ENCODE peak calls at places on chromosomes 2 and 18, in five cellular contexts. U, R, I, E and X are unnamed samples.

GRCh38 chr2:23498941-23499340 is 114.0 kb downstream of the KLHL29 start:
- DNase-seq in U (no peak), R (no peak), I (no peak), E (no peak), X (no peak)

GRCh38 chr2:17177094-17177493 is 341.1 kb downstream of the RAD51AP2 start:
- DNase-seq in U (no peak), R (no peak), I (no peak), E (no peak), X (no peak)

GRCh38 chr2:121943285-121943684 is 187.8 kb downstream of the TSN start:
- DNase-seq in U (no peak), R (no peak), I (no peak), E (no peak), X (no peak)

GRCh38 chr18:61554117-61554776 is 221.0 kb downstream of the CDH20 start:
- DNase-seq in U (no peak), R (peak; percentile 26), I (no peak), E (peak; percentile 32), X (peak; percentile 52)

GRCh38 chr18:75070625-75071483 is 138.1 kb downstream of the PTGR3 start:
- DNase-seq in U (peak; percentile 63), R (peak; percentile 74), I (peak; percentile 37), E (no peak), X (no peak)

GRCh38 chr18:75201273-75201898 is 7.6 kb downstream of the PTGR3 start:
- DNase-seq in U (no peak), R (no peak), I (no peak), E (peak; percentile 52), X (no peak)

GRCh38 chr18:57951999-57952774 is 91.8 kb upstream of the NEDD4L start:
- DNase-seq in U (no peak), R (no peak), I (no peak), E (no peak), X (no peak)

GRCh38 chr18:13237073-13237472 is 18.5 kb downstream of the LDLRAD4 start:
- DNase-seq in U (no peak), R (no peak), I (no peak), E (no peak), X (peak; percentile 32)

GRCh38 chr2:112910219-112910618 is 746 bp upstream of the IL37 start:
- DNase-seq in U (no peak), R (no peak), I (no peak), E (no peak), X (no peak)

GRCh38 chr2:207505180-207505579 is 24.6 kb upstream of the CREB1 start:
- DNase-seq in U (no peak), R (no peak), I (no peak), E (peak; percentile 16), X (no peak)

GRCh38 chr2:112958428-112959108 is 19.2 kb upstream of the IL36G start:
- DNase-seq in U (peak; percentile 41), R (peak; percentile 30), I (no peak), E (peak; percentile 40), X (no peak)

GRCh38 chr18:68623342-68623741 is 91.6 kb downstream of the TMX3 start:
- DNase-seq in U (peak; percentile 16), R (no peak), I (no peak), E (peak; percentile 16), X (no peak)

GRCh38 chr2:72689579-72690170 is 136.2 kb downstream of the EXOC6B start:
- DNase-seq in U (no peak), R (no peak), I (no peak), E (no peak), X (no peak)

GRCh38 chr2:164879901-164880535 is 38.4 kb upstream of the COBLL1 start:
- DNase-seq in U (no peak), R (no peak), I (no peak), E (no peak), X (no peak)

GRCh38 chr18:21163647-21164625 is 52.3 kb upstream of the ROCK1 start:
- DNase-seq in U (no peak), R (no peak), I (no peak), E (no peak), X (no peak)

GRCh38 chr2:189826039-189826438 is 41.8 kb downstream of the PMS1 start:
- DNase-seq in U (no peak), R (no peak), I (no peak), E (no peak), X (no peak)

GRCh38 chr18:60279394-60279793 is 93.2 kb downstream of the MC4R start:
- DNase-seq in U (no peak), R (no peak), I (no peak), E (no peak), X (no peak)

GRCh38 chr2:101517753-101518152 is 42.8 kb upstream of the RFX8 start:
- DNase-seq in U (no peak), R (no peak), I (no peak), E (no peak), X (no peak)

GRCh38 chr18:80210312-80211083 is 36.8 kb downstream of the PARD6G start:
- DNase-seq in U (no peak), R (no peak), I (no peak), E (peak; percentile 27), X (no peak)

GRCh38 chr2:219778189-219778588 is 150.8 kb downstream of the SLC4A3 start:
- DNase-seq in U (no peak), R (no peak), I (no peak), E (no peak), X (no peak)

GRCh38 chr2:158124896-158125295 is 23.2 kb downstream of the UPP2 start:
- DNase-seq in U (no peak), R (no peak), I (peak; percentile 44), E (no peak), X (no peak)

GRCh38 chr2:167264380-167264779 is 376.1 kb downstream of the XIRP2 start:
- DNase-seq in U (no peak), R (no peak), I (peak; percentile 36), E (no peak), X (no peak)

GRCh38 chr2:109558076-109558882 is 55.5 kb downstream of the SEPTIN10 start:
- DNase-seq in U (peak; percentile 68), R (no peak), I (peak; percentile 24), E (peak; percentile 70), X (peak; percentile 39)

GRCh38 chr2:209525336-209525735 is 101.5 kb downstream of the MAP2 start:
- DNase-seq in U (no peak), R (no peak), I (no peak), E (no peak), X (no peak)

GRCh38 chr18:71001597-71001996 is 712.8 kb downstream of the SOCS6 start:
- DNase-seq in U (no peak), R (no peak), I (no peak), E (no peak), X (no peak)

GRCh38 chr18:31512203-31512764 is 14.3 kb downstream of the DSG2 start:
- DNase-seq in U (no peak), R (no peak), I (peak; percentile 84), E (peak; percentile 22), X (no peak)

GRCh38 chr18:7726522-7726921 is 159.4 kb downstream of the PTPRM start:
- DNase-seq in U (no peak), R (no peak), I (no peak), E (no peak), X (no peak)

GRCh38 chr2:55146266-55146665 is 85.8 kb downstream of the CLHC1 start:
- DNase-seq in U (no peak), R (no peak), I (no peak), E (no peak), X (no peak)

GRCh38 chr2:196101325-196101981 is 32.8 kb upstream of the DNAH7 start:
- DNase-seq in U (no peak), R (no peak), I (peak; percentile 30), E (no peak), X (no peak)

GRCh38 chr2:143682643-143683042 is 553.4 kb downstream of the ARHGAP15 start:
- DNase-seq in U (no peak), R (no peak), I (no peak), E (no peak), X (no peak)

GRCh38 chr2:5766621-5767020 is 74.4 kb downstream of the SOX11 start:
- DNase-seq in U (no peak), R (no peak), I (no peak), E (no peak), X (no peak)

GRCh38 chr18:39772155-39772919 is 2182.7 kb upstream of the PIK3C3 start:
- DNase-seq in U (no peak), R (no peak), I (no peak), E (no peak), X (no peak)

GRCh38 chr2:86393521-86394490 is 47.4 kb upstream of the KDM3A start:
- DNase-seq in U (peak; percentile 12), R (no peak), I (peak; percentile 29), E (peak; percentile 40), X (no peak)

GRCh38 chr2:37436324-37436723 is 91.9 kb downstream of the QPCT start:
- DNase-seq in U (no peak), R (no peak), I (no peak), E (no peak), X (no peak)
- TF ChIP-seq CTCF in U (no peak), R (no peak), I (no peak), E (no peak), X (no peak)

DNA sequence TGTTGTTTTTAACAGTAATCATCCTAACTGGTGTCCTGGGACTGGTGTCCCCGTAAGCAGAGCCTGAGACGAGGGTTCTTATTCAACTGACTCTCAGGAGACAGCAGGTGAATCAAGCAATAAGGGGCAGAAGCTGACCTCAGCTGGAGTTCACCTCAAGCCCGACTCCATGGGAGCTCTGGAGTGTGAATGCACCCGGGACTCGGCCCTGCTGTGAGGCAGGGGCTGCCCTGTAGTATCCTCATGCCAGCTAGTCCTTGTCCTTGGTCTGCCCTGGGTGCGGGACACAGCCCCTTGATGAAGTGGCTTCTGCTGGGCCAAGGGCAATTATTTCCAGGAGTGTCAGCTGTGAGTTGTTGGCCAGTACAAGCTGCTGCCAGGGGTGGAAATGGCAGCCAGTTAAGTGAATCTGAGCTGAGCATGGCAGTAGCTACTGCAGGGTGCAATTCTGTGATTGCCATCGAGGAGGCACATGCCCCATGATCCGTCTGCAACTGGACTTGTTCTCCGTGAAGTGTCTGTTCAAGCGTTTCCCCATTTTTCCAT is 54.9 kb upstream of the OTOS start:
- DNase-seq in U (no peak), R (no peak), I (no peak), E (no peak), X (no peak)
- H3K27me3 ChIP-seq in U (no peaks in the 10 kb centered on the region), R (no peaks in the 10 kb centered on the region), I (no peaks in the 10 kb centered on the region), E (no peaks in the 10 kb centered on the region), X (no peaks in the 10 kb centered on the region)

GRCh38 chr18:3970929-3971328 is 484.2 kb downstream of the DLGAP1 start:
- DNase-seq in U (no peak), R (no peak), I (no peak), E (no peak), X (no peak)
- TF ChIP-seq CTCF in U (peak; percentile 6), R (no peak), I (no peak), E (peak; percentile 12), X (no peak)

DNA sequence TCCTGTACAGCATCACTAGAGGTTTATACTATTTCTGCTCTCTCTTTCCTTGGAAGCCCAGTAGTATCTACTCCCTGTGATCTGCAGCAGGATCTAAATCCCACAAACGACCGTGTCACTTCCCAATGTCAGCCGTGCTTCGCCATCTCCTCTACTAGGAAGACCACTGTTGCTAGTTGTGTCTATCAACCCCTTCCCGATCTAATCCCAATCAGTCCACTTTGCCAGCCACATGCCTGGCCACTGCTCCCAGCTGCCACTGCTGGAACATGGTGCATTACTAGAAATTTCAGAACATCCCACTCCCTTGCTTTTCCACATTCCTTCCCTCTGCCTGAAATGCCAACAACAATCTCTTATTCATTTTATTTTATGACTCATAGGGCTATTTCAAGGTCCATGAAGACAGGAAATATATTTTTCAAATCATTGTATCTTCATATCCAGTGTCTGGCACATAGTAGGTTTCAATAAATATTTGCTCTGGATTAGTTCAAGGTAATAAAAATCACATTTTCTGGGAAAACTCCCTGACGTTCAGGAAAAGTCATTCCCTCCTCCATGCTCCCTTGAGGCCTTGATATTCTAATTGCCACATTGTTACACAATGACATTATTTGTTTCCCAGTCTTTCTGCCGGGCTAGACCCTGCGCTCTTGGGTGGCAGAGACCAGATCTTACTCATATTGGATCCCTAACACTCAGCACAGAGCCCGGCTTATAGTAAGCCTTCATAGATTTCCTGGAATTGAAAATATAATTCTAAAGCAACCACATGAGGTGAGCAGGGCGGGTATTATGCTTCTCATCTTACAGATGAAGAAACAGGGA is 2.1 kb upstream of the TRIB2 start:
- DNase-seq in U (no peak), R (no peak), I (no peak), E (peak; percentile 42), X (no peak)
- H3K27me3 ChIP-seq in U (no peaks in the 10 kb centered on the region), R (no peaks in the 10 kb centered on the region), I (peaks cover 39% of the 10 kb centered on the region), E (no peaks in the 10 kb centered on the region), X (no peaks in the 10 kb centered on the region)